ENCODE peak calls at places on chromosomes 6 and 20, in five cellular contexts. J, Z, Y, M and A are unnamed samples.

GRCh38 chr6:47044418-47044817 is 2.3 kb upstream of the ADGRF1 start:
- DNase-seq in Y (no peak), M (no peak), J (no peak), Z (no peak), A (no peak)

GRCh38 chr6:131208787-131209186 is 73.5 kb downstream of the AKAP7 start:
- DNase-seq in J (no peak), Y (no peak), Z (no peak), M (no peak), A (no peak)

GRCh38 chr6:21137708-21138358 is 455.7 kb upstream of the SOX4 start:
- DNase-seq in Y (no peak), J (no peak), Z (no peak), M (peak), A (no peak)

GRCh38 chr6:112370946-112371345 is 23.8 kb downstream of the RFPL4B start:
- DNase-seq in J (no peak), Z (no peak), Y (no peak), M (no peak), A (no peak)

GRCh38 chr6:131948692-131949614 is 2.2 kb downstream of the CCN2 start:
- DNase-seq in M (peak), J (no peak), Y (no peak), Z (peak), A (no peak)

GRCh38 chr6:127185410-127185809 is 66.9 kb downstream of the RSPO3 start:
- DNase-seq in J (no peak), M (no peak), Z (no peak), Y (no peak), A (no peak)

GRCh38 chr20:40868568-40869223 is 159.9 kb upstream of the TOP1 start:
- DNase-seq in J (no peak), M (peak), Z (no peak), Y (no peak), A (no peak)

GRCh38 chr6:41021832-41022231 is 17.2 kb downstream of the UNC5CL start:
- DNase-seq in J (peak), M (peak), Y (no peak), Z (no peak), A (no peak)

GRCh38 chr6:147530132-147531060 is 21.9 kb downstream of the SAMD5 start:
- DNase-seq in Z (no peak), J (no peak), M (no peak), Y (no peak), A (no peak)

GRCh38 chr20:3250091-3250504 is 11.1 kb upstream of the SLC4A11 start:
- DNase-seq in Z (no peak), J (no peak), Y (peak), M (no peak), A (no peak)

GRCh38 chr6:161890133-161890833 is 616.4 kb upstream of the AGPAT4 start:
- DNase-seq in Z (no peak), Y (no peak), M (no peak), J (no peak), A (no peak)

GRCh38 chr20:21395666-21396044 is 1.7 kb downstream of the NKX2-4 start:
- DNase-seq in Z (no peak), M (no peak), J (no peak), Y (no peak), A (no peak)

GRCh38 chr6:1253816-1254215 is 58.1 kb upstream of the FOXQ1 start:
- DNase-seq in M (no peak), Z (no peak), Y (no peak), J (no peak), A (no peak)

GRCh38 chr6:56766806-56767178 is 124.1 kb upstream of the DST start:
- DNase-seq in M (peak), Y (no peak), Z (no peak), J (no peak), A (no peak)

GRCh38 chr20:3924304-3925112 is 35.3 kb downstream of the PANK2 start:
- DNase-seq in Z (no peak), M (no peak), Y (no peak), J (peak), A (no peak)

GRCh38 chr20:45066372-45066771 is 34.6 kb downstream of the KCNS1 start:
- DNase-seq in J (no peak), M (peak), Y (no peak), Z (no peak), A (no peak)

GRCh38 chr6:148837941-148838340 is 91.1 kb downstream of the UST start:
- DNase-seq in J (no peak), Z (no peak), M (no peak), Y (no peak), A (no peak)

GRCh38 chr6:11364971-11365397 is 132.5 kb upstream of the NEDD9 start:
- DNase-seq in Y (no peak), J (no peak), Z (no peak), M (no peak), A (no peak)

GRCh38 chr6:87806635-87807034 is 104.6 kb upstream of the AKIRIN2 start:
- DNase-seq in Y (no peak), J (no peak), Z (no peak), M (no peak), A (no peak)

GRCh38 chr6:110935171-110935570 is 23.3 kb upstream of the GTF3C6 start:
- DNase-seq in Y (no peak), M (no peak), Z (no peak), J (no peak), A (no peak)

GRCh38 chr20:37007898-37008649 is 56.6 kb upstream of the SAMHD1 start:
- DNase-seq in Z (no peak), M (peak), J (no peak), Y (no peak), A (no peak)
- TF ChIP-seq CTCF in Z (no peak), M (peak), J (peak), Y (no peak), A (no peak)

DNA sequence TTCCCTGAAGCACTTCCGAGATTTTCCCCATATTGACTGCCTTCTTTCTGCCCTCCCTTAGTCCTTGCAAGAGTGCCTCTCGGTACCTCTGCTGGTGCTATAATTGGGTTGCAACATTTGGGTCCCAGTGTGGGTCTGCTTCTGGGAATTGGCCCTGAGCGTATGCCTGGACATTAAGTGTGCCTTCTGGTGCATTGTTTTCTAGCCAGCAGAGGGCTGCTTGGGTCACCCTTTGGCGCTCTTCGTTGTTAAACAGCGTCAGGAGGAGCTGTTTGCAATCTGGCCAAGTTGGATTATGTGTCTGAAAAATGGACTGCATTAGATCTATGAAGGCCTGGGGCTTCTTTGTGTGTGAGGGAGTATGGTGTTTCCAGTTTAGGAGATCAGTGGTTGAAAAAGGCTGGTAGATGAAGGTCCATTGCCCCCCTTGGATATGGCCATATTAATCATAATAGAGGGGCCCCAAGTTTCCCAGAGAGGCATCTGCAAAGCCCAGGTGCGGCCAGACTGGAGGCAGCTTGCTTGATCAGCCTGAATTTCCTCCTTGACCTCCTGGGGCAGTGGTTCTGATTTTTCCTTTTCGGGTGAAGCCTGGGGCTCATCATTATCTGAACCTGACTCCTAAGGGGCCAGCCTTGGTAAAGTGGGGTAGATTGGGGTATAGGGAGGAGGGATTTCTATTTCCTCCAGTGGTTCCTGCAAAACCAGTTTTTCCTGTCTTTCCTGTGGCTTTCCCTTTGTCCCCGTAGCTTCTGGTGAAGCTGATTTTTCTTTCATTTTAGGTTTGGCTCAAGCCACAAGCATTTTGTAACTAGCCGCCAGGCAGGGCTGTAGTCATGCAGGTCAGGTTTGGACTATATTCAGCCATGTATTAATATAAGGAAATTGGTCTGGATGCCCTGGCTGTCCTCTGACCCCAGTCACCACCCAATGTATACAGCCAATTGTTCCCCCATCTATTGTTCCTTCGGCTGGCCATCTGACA is 85.4 kb upstream of the GPR6 start:
- DNase-seq in M (no peak), Y (no peak), Z (no peak), J (no peak), A (no peak)
- TF ChIP-seq CTCF in M (no peak), Y (no peak), Z (no peak), J (no peak), A (no peak)

DNA sequence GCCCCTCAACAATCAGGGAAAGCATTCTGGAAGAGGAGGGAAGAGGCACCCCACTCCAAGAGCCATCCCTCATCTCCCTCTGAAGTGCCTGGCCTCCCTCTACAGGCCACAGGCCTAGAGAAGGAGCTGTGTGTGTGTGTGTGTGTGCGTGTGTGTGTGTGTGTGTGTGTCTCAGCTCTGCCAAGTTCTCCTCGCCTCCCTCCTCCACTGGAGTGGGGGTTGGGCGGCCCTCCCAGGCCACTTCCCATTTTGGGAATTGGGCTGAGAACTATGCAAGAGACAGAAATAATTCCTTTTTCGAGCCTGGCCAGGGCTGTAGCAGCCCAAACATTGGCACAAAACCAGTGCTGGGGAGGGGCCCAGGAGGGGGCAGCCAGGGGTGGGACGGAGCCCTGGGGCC is 35.7 kb downstream of the KCNB1 start:
- DNase-seq in Y (peak), J (peak), Z (peak), M (no peak), A (no peak)
- TF ChIP-seq CTCF in Y (no peak), J (peak), Z (no peak), M (no peak), A (no peak)

GRCh38 chr6:117351521-117351920 is 74.2 kb downstream of the ROS1 start:
- DNase-seq in M (no peak), Z (no peak), Y (no peak), J (no peak), A (no peak)
- TF ChIP-seq CTCF in M (no peak), Z (no peak), Y (no peak), J (no peak), A (no peak)

DNA sequence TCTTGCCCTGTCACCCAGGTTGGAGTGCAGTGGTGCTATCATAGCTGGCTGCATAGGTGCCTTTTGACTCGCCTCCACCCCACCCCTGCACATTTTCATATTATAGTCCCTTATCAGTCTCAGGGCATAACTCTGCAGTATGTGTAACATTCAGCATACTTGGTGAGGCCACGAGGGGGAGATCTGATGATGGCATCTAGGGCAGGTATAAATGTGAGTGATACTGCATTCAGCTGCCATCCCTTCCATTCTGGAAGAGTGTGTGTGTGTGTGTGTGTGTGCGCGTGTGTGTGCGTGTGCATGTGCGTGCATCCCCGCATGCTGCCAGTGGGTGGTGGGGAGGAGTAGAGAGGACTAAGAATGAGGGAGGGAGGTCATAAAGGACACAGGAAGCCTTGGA is 81.4 kb downstream of the JARID2 start:
- DNase-seq in M (no peak), Y (no peak), Z (no peak), J (no peak), A (no peak)
- TF ChIP-seq CTCF in M (no peak), Y (no peak), Z (no peak), J (peak), A (no peak)

GRCh38 chr6:116511424-116512131 is at the start of gene CALHM5:
- DNase-seq in M (peak), J (peak), Z (peak), Y (peak), A (no peak)
- TF ChIP-seq CTCF in M (peak), J (peak), Z (peak), Y (peak), A (no peak)

DNA sequence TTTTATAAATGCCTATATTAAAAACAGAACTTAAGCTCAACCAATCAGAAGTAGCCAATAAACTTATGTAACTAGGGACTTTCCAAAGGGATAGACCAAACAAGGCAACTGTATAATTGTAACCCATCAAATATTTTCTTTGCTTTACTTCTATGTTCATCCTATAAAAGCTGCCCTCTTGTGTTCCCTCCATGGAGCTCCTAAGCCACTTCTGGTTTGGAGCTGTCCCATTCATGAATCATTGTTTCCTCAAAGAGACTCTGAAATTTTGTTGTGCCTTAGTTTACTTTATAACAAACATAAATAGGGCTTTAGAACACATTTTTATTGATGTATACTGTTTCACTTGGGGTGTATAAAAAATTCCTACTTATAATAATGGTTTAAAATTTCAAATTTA is 101.5 kb upstream of the CARMIL1 start:
- DNase-seq in M (no peak), J (no peak), Y (no peak), Z (no peak), A (no peak)
- TF ChIP-seq CTCF in M (no peak), J (no peak), Y (no peak), Z (no peak), A (no peak)